ENCODE peak calls at places on chromosomes 6 and 20, in six cellular contexts. H is H9, T is IMR-90, Y is neuronal stem cell, R is mesendoderm, N is mesenchymal stem cell. W is an unnamed sample.

GRCh38 chr6:146700078-146700686 is 101.4 kb downstream of the ADGB start:
- DNase-seq in N (peak), H (peak), Y (peak), R (peak), T (peak), W (no peak)

GRCh38 chr6:11236915-11237314 is 4.4 kb upstream of the NEDD9 start:
- DNase-seq in T (no peak), R (no peak), H (no peak), Y (no peak), N (no peak), W (no peak)

GRCh38 chr6:137123078-137123477 is 50.4 kb downstream of the IL22RA2 start:
- DNase-seq in H (no peak), Y (no peak), T (no peak), R (no peak), N (no peak), W (no peak)

GRCh38 chr6:122996797-122997520 is 924 bp downstream of the CLVS2 start:
- DNase-seq in R (no peak), Y (no peak), T (no peak), H (no peak), N (no peak), W (peak)

GRCh38 chr20:38617011-38617829 is 15.6 kb downstream of the ARHGAP40 start:
- DNase-seq in Y (no peak), H (peak), T (peak), R (peak), N (peak), W (no peak)

GRCh38 chr20:63920226-63920625 is 25.3 kb downstream of the DNAJC5 start:
- DNase-seq in Y (no peak), H (no peak), R (no peak), N (no peak), T (no peak), W (no peak)

GRCh38 chr20:21234816-21235215 is 68.3 kb upstream of the XRN2 start:
- DNase-seq in N (no peak), Y (peak), H (no peak), T (no peak), R (no peak), W (no peak)

GRCh38 chr6:11013671-11014070 is 30.4 kb downstream of the ELOVL2 start:
- DNase-seq in N (no peak), Y (no peak), H (no peak), T (no peak), R (no peak), W (no peak)

GRCh38 chr6:134170844-134171243 is 118.4 kb upstream of the SLC2A12 start:
- DNase-seq in T (peak), N (no peak), Y (no peak), R (no peak), H (no peak), W (no peak)

GRCh38 chr6:118896339-118897136 is 2.6 kb downstream of the ASF1A start:
- DNase-seq in H (no peak), Y (no peak), R (peak), N (peak), T (peak), W (no peak)

GRCh38 chr6:37173573-37174195 is 3.7 kb downstream of the PIM1 start:
- DNase-seq in H (no peak), Y (no peak), R (no peak), T (no peak), N (no peak), W (no peak)

GRCh38 chr6:25934735-25935313 is 4.3 kb upstream of the SLC17A2 start:
- DNase-seq in T (no peak), H (no peak), Y (no peak), R (no peak), N (no peak), W (no peak)

GRCh38 chr20:36030143-36030542 is 61.8 kb downstream of the CNBD2 start:
- DNase-seq in R (no peak), N (no peak), Y (no peak), H (no peak), T (peak), W (no peak)

GRCh38 chr6:166626177-166627038 is 643 bp downstream of the RPS6KA2 start:
- DNase-seq in R (peak), H (no peak), T (peak), Y (peak), N (peak), W (no peak)

GRCh38 chr6:111011360-111012142 is 29.7 kb downstream of the RPF2 start:
- DNase-seq in R (peak), N (peak), H (no peak), Y (peak), T (peak), W (no peak)

GRCh38 chr20:42441196-42441861 is 748.4 kb downstream of the PTPRT start:
- DNase-seq in R (no peak), N (no peak), Y (no peak), T (no peak), H (no peak), W (no peak)

GRCh38 chr6:131992557-131992956 is 41.4 kb upstream of the CCN2 start:
- DNase-seq in R (no peak), Y (no peak), N (no peak), T (no peak), H (no peak), W (no peak)

GRCh38 chr6:163565140-163565539 is 150.6 kb downstream of the QKI start:
- DNase-seq in Y (no peak), H (no peak), N (peak), T (peak), R (no peak), W (no peak)

GRCh38 chr20:1623501-1624250 is 3.9 kb upstream of the SIRPB1 start:
- DNase-seq in H (no peak), N (no peak), R (no peak), T (no peak), Y (no peak), W (no peak)

GRCh38 chr6:35663001-35663400 is 25.7 kb downstream of the FKBP5 start:
- DNase-seq in R (peak), T (peak), Y (peak), N (peak), H (no peak), W (no peak)

DNA sequence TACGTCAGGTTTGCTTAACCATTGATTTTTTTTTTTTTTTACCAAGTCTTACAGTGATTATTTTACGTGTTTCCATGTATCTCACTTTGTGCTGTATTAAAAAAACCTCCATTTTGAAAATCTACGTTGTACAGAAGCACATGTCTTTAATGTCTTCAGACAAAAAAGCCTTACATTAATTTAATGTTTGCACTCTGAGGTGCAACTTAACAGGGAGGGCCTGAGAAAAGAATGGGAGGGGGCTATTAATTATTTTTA is 8.4 kb downstream of the LOC128125822 start:
- DNase-seq in N (no peak), H (no peak), Y (no peak), R (no peak), T (no peak), W (no peak)
- H2BK15ac ChIP-seq in N (no peak), H (no peak), Y (no peak), R (no peak), T (no peak), W (no peak)

DNA sequence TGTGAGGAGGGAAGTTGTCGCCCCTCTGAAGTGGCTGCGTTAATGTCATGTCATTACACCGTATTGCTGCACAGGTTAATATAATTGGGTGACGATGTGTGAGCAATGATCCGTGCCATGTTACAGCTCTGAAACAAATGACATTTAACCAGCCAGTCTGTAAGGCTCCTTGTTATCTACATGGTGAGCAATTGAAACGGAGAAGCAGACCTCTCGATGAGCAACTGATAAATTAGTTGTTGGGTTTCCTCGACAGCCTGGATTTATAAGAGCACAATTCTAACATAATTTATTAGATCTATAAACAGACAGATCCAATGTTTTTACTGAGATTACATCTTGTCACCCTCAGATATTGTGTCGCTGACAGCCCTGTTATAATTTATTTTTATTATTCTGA is 49.9 kb upstream of the MAFB start:
- DNase-seq in T (no peak), H (no peak), R (no peak), N (no peak), Y (no peak), W (peak)
- H2BK15ac ChIP-seq in T (no peak), H (no peak), R (no peak), N (no peak), Y (no peak), W (no peak)

DNA sequence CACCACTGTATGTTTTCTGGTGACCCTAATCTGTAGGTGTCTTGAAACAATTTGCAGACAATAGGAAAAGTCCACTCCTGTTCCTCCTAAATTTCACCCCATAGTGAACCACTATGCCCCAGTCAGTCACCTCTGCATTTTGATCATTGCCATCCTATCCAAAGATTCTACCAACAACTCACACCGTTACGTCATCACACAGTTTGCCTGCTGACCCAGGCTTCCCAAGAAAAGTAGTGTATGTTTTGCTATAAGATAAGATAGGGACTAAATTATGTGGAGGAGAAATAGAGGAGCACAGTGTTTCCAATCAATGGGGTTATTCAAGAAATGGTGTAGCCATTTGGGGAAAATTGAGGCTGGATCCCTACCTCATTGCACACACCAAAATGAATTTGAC is 58.8 kb downstream of the GNAS start:
- DNase-seq in T (no peak), N (no peak), Y (no peak), H (no peak), R (no peak), W (no peak)
- H2BK15ac ChIP-seq in T (no peak), N (no peak), Y (no peak), H (no peak), R (no peak), W (no peak)

DNA sequence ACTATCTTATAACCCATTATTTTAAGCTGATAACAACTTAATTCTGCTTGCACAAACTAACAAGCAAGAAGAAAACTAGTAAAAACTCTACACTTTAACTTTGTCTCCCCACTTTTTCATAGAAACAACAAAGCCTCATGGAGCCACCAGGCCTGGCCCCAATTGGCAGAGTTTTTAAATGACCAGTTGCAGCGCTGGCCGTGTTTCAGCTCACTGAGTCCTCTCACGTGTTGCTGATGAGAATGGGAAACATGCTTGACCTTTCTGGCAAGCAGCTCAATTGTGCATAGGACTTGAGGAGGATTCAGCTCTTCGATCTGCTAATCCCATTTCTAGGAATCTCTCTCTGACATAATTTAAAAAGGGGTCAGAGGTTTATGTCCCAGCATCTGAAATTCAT is 24.5 kb upstream of the GRM4 start:
- DNase-seq in T (peak), R (no peak), Y (no peak), H (no peak), N (no peak), W (no peak)
- H2BK15ac ChIP-seq in T (no peak), R (no peak), Y (no peak), H (no peak), N (no peak), W (no peak)

GRCh38 chr20:2663364-2663886 is 591 bp downstream of the IDH3B start:
- DNase-seq in R (no peak), T (no peak), N (no peak), Y (no peak), H (no peak), W (no peak)
- H2BK15ac ChIP-seq in R (no peak), T (no peak), N (no peak), Y (no peak), H (no peak), W (no peak)

DNA sequence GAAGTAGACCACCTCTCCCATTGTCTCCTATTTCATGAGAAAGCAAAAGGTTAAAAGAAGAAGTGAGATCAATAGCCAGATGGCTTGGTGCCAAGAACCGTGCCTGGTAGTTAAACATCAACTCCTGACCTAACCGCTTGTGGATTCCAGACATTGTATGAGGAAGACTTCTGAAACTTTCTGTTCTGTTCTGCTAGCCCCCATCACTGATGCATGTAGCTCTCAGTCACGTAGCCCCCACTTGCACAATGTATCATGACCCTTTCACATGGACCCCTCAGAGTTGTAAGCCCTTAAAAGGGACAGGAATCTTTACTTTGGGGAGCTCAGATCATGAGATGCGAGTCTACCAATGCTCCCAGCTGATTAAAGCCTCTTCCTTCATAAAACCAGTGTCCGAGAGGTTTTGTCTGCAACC is 301.2 kb downstream of the RNGTT start:
- DNase-seq in Y (no peak), N (no peak), R (no peak), H (no peak), T (no peak), W (no peak)
- H2BK15ac ChIP-seq in Y (no peak), N (no peak), R (no peak), H (no peak), T (no peak), W (no peak)